ENCODE peak calls at places on chromosome 12, in four cellular contexts. J, X, O and L are unnamed samples.

GRCh38 chr12:123938679-123939480 is 33.8 kb downstream of the CCDC92 start:
- DNase-seq in J (no peak), X (no peak), O (no peak), L (peak; percentile 26)

GRCh38 chr12:49808686-49809368 is 19.4 kb downstream of the NCKAP5L start:
- DNase-seq in J (no peak), X (no peak), O (no peak), L (no peak)

GRCh38 chr12:104750061-104750460 is 208.0 kb downstream of the SLC41A2 start:
- DNase-seq in J (no peak), X (no peak), O (no peak), L (peak; percentile 22)

GRCh38 chr12:111201036-111201435 is 167.9 kb downstream of the PHETA1 start:
- DNase-seq in J (no peak), X (no peak), O (no peak), L (no peak)

GRCh38 chr12:18461738-18462137 is 200.4 kb downstream of the PIK3C2G start:
- DNase-seq in J (no peak), X (no peak), O (no peak), L (no peak)

GRCh38 chr12:54977155-54977554 is 7.4 kb downstream of the TESPA1 start:
- DNase-seq in J (no peak), X (no peak), O (no peak), L (no peak)

GRCh38 chr12:34403706-34404376 is 381.5 kb downstream of the ALG10 start:
- DNase-seq in J (no peak), X (peak; percentile 0), O (peak; percentile 1), L (no peak)

GRCh38 chr12:74980510-74980909 is 229.1 kb downstream of the KCNC2 start:
- DNase-seq in J (no peak), X (no peak), O (peak; percentile 25), L (no peak)

GRCh38 chr12:116717466-116718457 is 20.1 kb downstream of the SPRING1 start:
- DNase-seq in J (no peak), X (no peak), O (no peak), L (no peak)

GRCh38 chr12:131920902-131921840 is 7.9 kb upstream of the PUS1 start:
- DNase-seq in J (no peak), X (no peak), O (no peak), L (no peak)

GRCh38 chr12:88986056-88986455 is 366.2 kb downstream of the DUSP6 start:
- DNase-seq in J (no peak), X (no peak), O (no peak), L (no peak)

GRCh38 chr12:93762059-93762719 is 85.0 kb downstream of the CRADD start:
- DNase-seq in J (no peak), X (no peak), O (no peak), L (no peak)

GRCh38 chr12:108788911-108789310 is 57.6 kb upstream of the CORO1C start:
- DNase-seq in J (no peak), X (no peak), O (no peak), L (no peak)

GRCh38 chr12:79886917-79887519 is 47.9 kb downstream of the PPP1R12A start:
- DNase-seq in J (no peak), X (no peak), O (peak; percentile 42), L (no peak)

GRCh38 chr12:109309441-109310246 is 560 bp upstream of the FOXN4 start:
- DNase-seq in J (no peak), X (no peak), O (peak; percentile 23), L (peak; percentile 34)

GRCh38 chr12:46383654-46384450 is 11.3 kb upstream of the SLC38A2 start:
- DNase-seq in J (peak; percentile 45), X (peak; percentile 88), O (peak; percentile 92), L (peak; percentile 69)

GRCh38 chr12:2974560-2974971 is 15.4 kb downstream of the TEAD4 start:
- DNase-seq in J (no peak), X (no peak), O (no peak), L (no peak)

GRCh38 chr12:96400631-96401060 is 407 bp upstream of the CDK17 start:
- DNase-seq in J (no peak), X (no peak), O (no peak), L (no peak)

GRCh38 chr12:19869413-19869812 is 430.1 kb downstream of the AEBP2 start:
- DNase-seq in J (no peak), X (no peak), O (no peak), L (no peak)

GRCh38 chr12:92076106-92076505 is 69.5 kb downstream of the BTG1 start:
- DNase-seq in J (no peak), X (no peak), O (no peak), L (no peak)

GRCh38 chr12:46900734-46901463 is 75.1 kb upstream of the SLC38A4 start:
- DNase-seq in J (no peak), X (no peak), O (no peak), L (no peak)

GRCh38 chr12:41190360-41190759 is 2.2 kb downstream of the PDZRN4 start:
- DNase-seq in J (no peak), X (no peak), O (peak; percentile 38), L (peak; percentile 25)

GRCh38 chr12:91316825-91317224 is 134.2 kb upstream of the DCN start:
- DNase-seq in J (no peak), X (no peak), O (no peak), L (no peak)

GRCh38 chr12:26044007-26044394 is 80.8 kb downstream of the BHLHE41 start:
- DNase-seq in J (no peak), X (no peak), O (no peak), L (no peak)

GRCh38 chr12:58387199-58387598 is 445.8 kb downstream of the ATP23 start:
- DNase-seq in J (no peak), X (no peak), O (no peak), L (peak; percentile 12)

GRCh38 chr12:52527121-52527800 is 7.1 kb upstream of the KRT5 start:
- DNase-seq in J (no peak), X (no peak), O (no peak), L (no peak)

GRCh38 chr12:6752181-6752930 is 585 bp downstream of the MLF2 start:
- DNase-seq in J (no peak), X (no peak), O (peak; percentile 77), L (no peak)

GRCh38 chr12:56358836-56359532 is 923 bp downstream of the STAT2 start:
- DNase-seq in J (no peak), X (no peak), O (no peak), L (no peak)

GRCh38 chr12:57731411-57732080 is 7.0 kb downstream of the AGAP2 start:
- DNase-seq in J (no peak), X (no peak), O (no peak), L (no peak)

GRCh38 chr12:86914716-86915115 is 658.5 kb upstream of the MGAT4C start:
- DNase-seq in J (no peak), X (no peak), O (peak; percentile 36), L (peak; percentile 56)

GRCh38 chr12:14260011-14260993 is 105.2 kb upstream of the ATF7IP start:
- DNase-seq in J (no peak), X (peak; percentile 92), O (peak; percentile 86), L (peak; percentile 94)

GRCh38 chr12:95396849-95397498 is 77.0 kb upstream of the METAP2 start:
- DNase-seq in J (no peak), X (no peak), O (no peak), L (no peak)

GRCh38 chr12:123384318-123384993 is 524 bp downstream of the KMT5A start:
- DNase-seq in J (no peak), X (no peak), O (peak; percentile 38), L (peak; percentile 36)

GRCh38 chr12:3304436-3305135 is 186.4 kb upstream of the PRMT8 start:
- DNase-seq in J (no peak), X (no peak), O (peak; percentile 73), L (peak; percentile 64)

GRCh38 chr12:32053881-32054624 is 52.6 kb upstream of the BICD1 start:
- DNase-seq in J (no peak), X (no peak), O (peak; percentile 40), L (no peak)

GRCh38 chr12:131928080-131928764 is 854 bp upstream of the PUS1 start:
- DNase-seq in J (no peak), X (no peak), O (no peak), L (no peak)

GRCh38 chr12:59736359-59736758 is 140.5 kb downstream of the SLC16A7 start:
- DNase-seq in J (no peak), X (peak; percentile 74), O (no peak), L (no peak)

GRCh38 chr12:10027311-10028099 is 3.0 kb upstream of the CLEC9A start:
- DNase-seq in J (no peak), X (no peak), O (no peak), L (no peak)

GRCh38 chr12:113456761-113457160 is 14.9 kb downstream of the LHX5 start:
- DNase-seq in J (no peak), X (no peak), O (no peak), L (no peak)